ENCODE peak calls at places on chromosomes 1 and 21, in eight cellular contexts. I is CD8-positive, alpha-beta T cell; M is mesothelial cell of epicardium; Y is cardiac fibroblast; C is PC-3; R is body of pancreas; F is CD4-positive, alpha-beta T cell; P is mucosa of descending colon. O is an unnamed sample.

GRCh38 chr21:45513003-45513706 is 29.1 kb downstream of the SLC19A1 start:
- DNase-seq in I (no peak), M (no peak), Y (no peak), C (peak), R (peak), F (no peak), P (peak), O (peak)

GRCh38 chr21:45334134-45334533 is 46.4 kb upstream of the POFUT2 start:
- DNase-seq in I (no peak), M (no peak), Y (no peak), C (no peak), R (no peak), F (no peak), P (no peak), O (no peak)

GRCh38 chr1:36040238-36040637 is 43.7 kb upstream of the TEKT2 start:
- DNase-seq in I (no peak), M (no peak), Y (no peak), C (no peak), R (no peak), F (no peak), P (no peak), O (no peak)

GRCh38 chr1:91876040-91876470 is 9.9 kb downstream of the TGFBR3 start:
- DNase-seq in I (peak), M (no peak), Y (no peak), C (no peak), R (no peak), F (no peak), P (no peak), O (no peak)

GRCh38 chr1:47627016-47627415 is 189.2 kb downstream of the FOXD2 start:
- DNase-seq in I (no peak), M (no peak), Y (no peak), C (no peak), R (no peak), F (no peak), P (no peak), O (no peak)

GRCh38 chr1:109298666-109299086 is 8.1 kb downstream of the MYBPHL start:
- DNase-seq in I (no peak), M (no peak), Y (peak), C (peak), R (no peak), F (no peak), P (no peak), O (no peak)

GRCh38 chr1:22851517-22851916 is 121.1 kb downstream of the LACTBL1 start:
- DNase-seq in I (no peak), M (no peak), Y (no peak), C (no peak), R (no peak), F (no peak), P (no peak), O (no peak)

GRCh38 chr1:192668434-192668983 is 32.6 kb downstream of the RGS13 start:
- DNase-seq in I (no peak), M (no peak), Y (no peak), C (peak), R (no peak), F (no peak), P (no peak), O (no peak)

GRCh38 chr1:179021873-179022272 is 3.8 kb upstream of the FAM20B start:
- DNase-seq in I (no peak), M (no peak), Y (peak), C (no peak), R (no peak), F (no peak), P (no peak), O (no peak)

GRCh38 chr1:109162626-109163025 is 48.7 kb downstream of the ELAPOR1 start:
- DNase-seq in I (no peak), M (no peak), Y (no peak), C (no peak), R (no peak), F (no peak), P (no peak), O (no peak)

DNA sequence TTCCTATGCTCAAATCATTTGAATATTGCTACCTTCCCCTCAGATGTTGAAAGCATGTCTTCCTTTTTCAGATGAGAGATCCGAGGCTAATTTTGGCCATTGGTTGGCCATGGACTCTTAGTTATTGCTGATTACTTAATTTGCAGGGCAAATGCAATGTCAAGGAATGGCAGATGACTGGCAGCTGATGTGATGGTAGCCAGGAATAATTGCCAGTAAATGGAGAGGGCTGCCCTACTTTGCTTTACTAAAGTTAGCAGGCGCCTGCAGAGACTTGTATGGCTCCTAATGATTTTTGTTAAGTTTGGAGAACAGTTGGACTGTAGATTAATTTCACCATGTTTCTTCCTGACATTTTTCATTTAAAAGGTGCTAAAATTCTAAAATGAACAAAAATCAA is 128.9 kb downstream of the XCL2 start:
- DNase-seq in I (no peak), M (no peak), Y (no peak), C (no peak), R (no peak), F (no peak), P (no peak), O (no peak)
- TF ChIP-seq CTCF in I (no peak), M (no peak), Y (no peak), C (no peak), R (no peak), F (no peak), P (no peak), O (no peak)

DNA sequence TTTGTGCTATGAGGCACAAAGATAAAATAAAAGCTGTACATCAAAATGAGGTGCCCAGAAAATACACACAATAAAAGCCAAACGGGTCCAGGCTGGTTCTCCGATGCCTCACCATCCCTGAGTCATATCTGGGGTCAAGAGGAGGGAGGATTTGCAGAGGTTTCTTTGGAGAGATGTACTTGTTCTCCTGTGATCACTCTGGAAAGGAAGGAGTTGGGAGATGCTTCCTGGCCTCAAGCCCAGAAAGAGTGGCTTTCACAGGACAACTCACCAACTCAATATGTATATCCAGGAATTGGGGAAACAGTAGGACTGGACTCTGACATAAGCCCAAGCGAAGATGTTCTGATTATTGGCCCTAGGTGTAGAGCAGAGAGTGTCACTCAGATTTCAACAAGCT is 51.9 kb downstream of the DIPK1A start:
- DNase-seq in I (no peak), M (no peak), Y (peak), C (peak), R (no peak), F (no peak), P (no peak), O (no peak)
- TF ChIP-seq CTCF in I (no peak), M (no peak), Y (no peak), C (no peak), R (no peak), F (no peak), P (no peak), O (no peak)

GRCh38 chr1:14366361-14367018 is 232.0 kb upstream of the KAZN start:
- DNase-seq in I (no peak), M (no peak), Y (peak), C (no peak), R (no peak), F (no peak), P (peak), O (no peak)
- TF ChIP-seq CTCF in I (no peak), M (no peak), Y (no peak), C (no peak), R (no peak), F (no peak), P (no peak), O (no peak)

DNA sequence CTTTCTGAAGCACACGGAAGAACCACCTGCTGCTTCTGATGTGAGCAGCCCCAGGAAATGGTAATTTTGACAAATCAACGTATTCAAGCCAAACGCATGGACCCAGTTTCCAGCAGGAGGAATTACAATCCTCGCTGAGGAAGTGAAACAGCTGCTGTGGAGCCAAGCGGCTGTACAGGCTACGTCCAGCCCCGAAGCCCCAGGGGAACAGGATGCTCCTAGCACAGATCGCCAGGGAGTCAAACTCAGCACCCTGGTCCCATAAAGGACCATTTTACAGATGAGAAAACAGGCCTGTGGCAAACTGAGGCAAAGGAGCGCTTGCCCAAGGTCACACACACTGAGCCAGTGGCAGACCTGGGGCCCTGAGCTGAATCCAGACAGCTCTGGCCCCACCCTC is 108.0 kb downstream of the PTPRU start:
- DNase-seq in I (no peak), M (no peak), Y (no peak), C (no peak), R (no peak), F (no peak), P (no peak), O (no peak)
- TF ChIP-seq CTCF in I (no peak), M (no peak), Y (no peak), C (no peak), R (no peak), F (no peak), P (no peak), O (no peak)